ENCODE peak calls at places on chromosomes 6 and 20, in seven cellular contexts. E is cortex of kidney; N is HTR-8/SVneo; C is stimulated activated CD8-positive, alpha-beta memory T cell treated with anti-CD3 and anti-CD28 coated beads, Interleukin-7, amount 100 ng/mL, for 4 hours; Q is T-helper 1 cell; Z is HuH-7.5; P is kidney epithelial cell. S is an unnamed sample.

GRCh38 chr6:154482858-154483257 is 27.6 kb downstream of the CNKSR3 start:
- DNase-seq in N (no peak), Q (no peak), P (no peak), Z (no peak), C (no peak), E (no peak), S (no peak)

GRCh38 chr6:156771761-156772160 is 5.4 kb upstream of the ARID1B start:
- DNase-seq in N (no peak), C (no peak), Q (no peak), Z (no peak), P (no peak), E (no peak), S (no peak)

GRCh38 chr6:143405381-143406154 is 44.9 kb downstream of the ADAT2 start:
- DNase-seq in E (no peak), Z (no peak), Q (no peak), N (no peak), C (no peak), P (no peak), S (no peak)

GRCh38 chr20:62434098-62434497 is 6.8 kb upstream of the RBBP8NL start:
- DNase-seq in Q (no peak), Z (no peak), N (no peak), C (no peak), E (no peak), P (no peak), S (no peak)

GRCh38 chr20:63232235-63233060 is 3.3 kb upstream of the BIRC7 start:
- DNase-seq in N (peak), Q (no peak), Z (no peak), C (no peak), E (no peak), P (peak), S (no peak)

GRCh38 chr20:21436186-21436585 is 38.9 kb upstream of the NKX2-4 start:
- DNase-seq in Q (no peak), E (no peak), N (peak), P (peak), Z (no peak), C (no peak), S (no peak)

GRCh38 chr20:2804041-2804828 is 3.8 kb upstream of the CPXM1 start:
- DNase-seq in C (no peak), P (no peak), Z (no peak), E (no peak), N (no peak), Q (no peak), S (no peak)

GRCh38 chr20:35273449-35274171 is 4.3 kb downstream of the MMP24OS start:
- DNase-seq in Q (no peak), N (no peak), Z (no peak), C (no peak), E (no peak), P (no peak), S (no peak)

GRCh38 chr20:62258499-62259293 is 20.4 kb downstream of the OSBPL2 start:
- DNase-seq in Q (no peak), N (no peak), Z (no peak), P (peak), C (no peak), E (no peak), S (no peak)

GRCh38 chr6:168239374-168239773 is 80.2 kb downstream of the DACT2 start:
- DNase-seq in N (peak), Q (no peak), Z (no peak), P (peak), E (no peak), C (no peak), S (no peak)

GRCh38 chr6:39057251-39058155 is 8.9 kb downstream of the GLP1R start:
- DNase-seq in Z (no peak), Q (no peak), P (no peak), C (no peak), N (no peak), E (no peak), S (no peak)

GRCh38 chr6:38715016-38715809 is at the start of gene DNAH8:
- DNase-seq in N (no peak), P (no peak), Q (peak), Z (no peak), E (no peak), C (no peak), S (peak)

GRCh38 chr6:69953491-69953890 is 87.1 kb downstream of the COL19A1 start:
- DNase-seq in P (no peak), Z (no peak), C (no peak), Q (no peak), E (no peak), N (no peak), S (no peak)

GRCh38 chr6:101296184-101296583 is 97.3 kb upstream of the GRIK2 start:
- DNase-seq in C (no peak), Z (no peak), Q (no peak), E (no peak), N (no peak), P (no peak), S (no peak)

GRCh38 chr6:29628419-29629281 is 4.3 kb downstream of the GABBR1 start:
- DNase-seq in Q (peak), C (peak), N (peak), Z (peak), E (no peak), P (no peak), S (peak)

GRCh38 chr6:51559059-51559458 is 528.4 kb downstream of the PKHD1 start:
- DNase-seq in N (no peak), C (no peak), P (no peak), Z (no peak), Q (no peak), E (no peak), S (no peak)

GRCh38 chr20:23082846-23083552 is 3.1 kb downstream of the CD93 start:
- DNase-seq in C (no peak), P (no peak), N (no peak), Z (no peak), E (no peak), Q (no peak), S (no peak)

GRCh38 chr6:34213772-34214171 is 22.9 kb upstream of the HMGA1 start:
- DNase-seq in N (no peak), Q (no peak), Z (no peak), P (no peak), E (no peak), C (no peak), S (no peak)

GRCh38 chr6:107695061-107695715 is 128.9 kb downstream of the SCML4 start:
- DNase-seq in E (no peak), P (no peak), C (no peak), N (no peak), Q (no peak), Z (no peak), S (no peak)

GRCh38 chr6:169420912-169421543 is 167.4 kb upstream of the THBS2 start:
- DNase-seq in C (no peak), Q (no peak), N (no peak), Z (peak), P (no peak), E (no peak), S (peak)

GRCh38 chr20:49990310-49990720 is 7.5 kb downstream of the SNAI1 start:
- DNase-seq in E (no peak), C (no peak), Q (no peak), P (no peak), Z (no peak), N (no peak), S (no peak)